ENCODE peak calls at places on chromosomes 12 and 14, in four cellular contexts. B is Calu3, C is H7, G is right cardiac atrium. T is an unnamed sample.

GRCh38 chr12:10030446-10030845 is at the start of gene CLEC9A:
- DNase-seq in B (no peak), C (no peak), G (no peak), T (no peak)

GRCh38 chr12:14264316-14264715 is 101.2 kb upstream of the ATF7IP start:
- DNase-seq in B (no peak), C (no peak), G (no peak), T (no peak)

GRCh38 chr14:21102472-21103164 is 1.8 kb downstream of the TMEM253 start:
- DNase-seq in B (no peak), C (peak; percentile 52), G (no peak), T (no peak)

GRCh38 chr14:89810101-89810500 is 144.4 kb downstream of the EFCAB11 start:
- DNase-seq in B (no peak), C (no peak), G (no peak), T (no peak)

GRCh38 chr12:125070117-125070516 is 4.9 kb downstream of the AACS start:
- DNase-seq in B (no peak), C (peak; percentile 54), G (no peak), T (no peak)

GRCh38 chr12:123744836-123745235 is 17.3 kb upstream of the DNAH10 start:
- DNase-seq in B (no peak), C (peak; percentile 64), G (no peak), T (peak; percentile 25)

GRCh38 chr12:50992814-50993213 is 33.4 kb downstream of the SLC11A2 start:
- DNase-seq in B (no peak), C (no peak), G (peak; percentile 76), T (no peak)

GRCh38 chr14:49550284-49551184 is 35.6 kb downstream of the RPS29 start:
- DNase-seq in B (no peak), C (peak; percentile 41), G (no peak), T (peak; percentile 28)

GRCh38 chr12:50103767-50104321 is at the start of gene GPD1:
- DNase-seq in B (peak; percentile 60), C (peak; percentile 89), G (peak; percentile 89), T (no peak)

GRCh38 chr12:106211973-106212372 is 35.8 kb downstream of the CKAP4 start:
- DNase-seq in B (no peak), C (no peak), G (no peak), T (no peak)

GRCh38 chr12:46549527-46550265 is 177.1 kb upstream of the SLC38A2 start:
- DNase-seq in B (no peak), C (no peak), G (no peak), T (peak; percentile 82)

GRCh38 chr12:26810330-26810729 is 22.7 kb downstream of the ITPR2 start:
- DNase-seq in B (no peak), C (no peak), G (peak; percentile 86), T (no peak)

GRCh38 chr14:55417955-55418354 is 6.3 kb upstream of the ATG14 start:
- DNase-seq in B (no peak), C (no peak), G (no peak), T (no peak)

GRCh38 chr12:131371580-131372475 is 339.1 kb upstream of the SFSWAP start:
- DNase-seq in B (no peak), C (no peak), G (no peak), T (no peak)

GRCh38 chr14:75046899-75047298 is 4.4 kb downstream of the MLH3 start:
- DNase-seq in B (no peak), C (no peak), G (no peak), T (no peak)

GRCh38 chr12:124761876-124762275 is 101.8 kb downstream of the SCARB1 start:
- DNase-seq in B (peak; percentile 51), C (no peak), G (peak; percentile 85), T (peak; percentile 43)

GRCh38 chr14:86779416-86779815 is 1213.6 kb downstream of the GALC start:
- DNase-seq in B (no peak), C (no peak), G (no peak), T (no peak)

GRCh38 chr14:94904636-94905035 is 134.7 kb upstream of the GSC start:
- DNase-seq in B (no peak), C (no peak), G (no peak), T (no peak)

GRCh38 chr12:7099290-7099996 is 7.2 kb upstream of the C1R start:
- DNase-seq in B (no peak), C (no peak), G (no peak), T (no peak)

GRCh38 chr14:34875031-34875922 is at the start of gene BAZ1A:
- DNase-seq in B (peak; percentile 58), C (peak; percentile 83), G (peak; percentile 83), T (peak; percentile 95)

GRCh38 chr14:75476274-75476995 is 45.8 kb upstream of the BATF start:
- DNase-seq in B (no peak), C (peak; percentile 59), G (peak; percentile 60), T (no peak)

GRCh38 chr12:67222302-67222701 is 46.9 kb upstream of the CAND1 start:
- DNase-seq in B (peak; percentile 36), C (peak; percentile 1), G (no peak), T (peak; percentile 38)

GRCh38 chr12:121793836-121794531 is 496 bp upstream of the RHOF start:
- DNase-seq in B (peak; percentile 98), C (peak; percentile 98), G (peak; percentile 97), T (peak; percentile 88)

GRCh38 chr14:76245097-76245496 is 93.4 kb downstream of the GPATCH2L start:
- DNase-seq in B (no peak), C (no peak), G (no peak), T (no peak)

GRCh38 chr12:11823043-11823442 is 173.6 kb downstream of the ETV6 start:
- DNase-seq in B (no peak), C (no peak), G (no peak), T (no peak)

GRCh38 chr12:15152864-15153263 is 68.4 kb downstream of the RERG start:
- DNase-seq in B (no peak), C (no peak), G (no peak), T (no peak)

GRCh38 chr12:124240493-124240892 is 54.4 kb upstream of the RFLNA start:
- DNase-seq in B (peak; percentile 27), C (peak; percentile 83), G (no peak), T (peak; percentile 35)

GRCh38 chr12:57613427-57614109 is 2.3 kb downstream of the ARHGEF25 start:
- DNase-seq in B (no peak), C (peak; percentile 19), G (no peak), T (no peak)

GRCh38 chr12:63103489-63104131 is 47.4 kb downstream of the AVPR1A start:
- DNase-seq in B (peak; percentile 34), C (peak; percentile 16), G (no peak), T (peak; percentile 25)

GRCh38 chr12:76303365-76303764 is 44.9 kb downstream of the BBS10 start:
- DNase-seq in B (no peak), C (no peak), G (no peak), T (no peak)

GRCh38 chr14:49619730-49620129 is 696 bp downstream of the RPL36AL start:
- DNase-seq in B (no peak), C (no peak), G (no peak), T (no peak)

GRCh38 chr12:108768591-108769500 is 37.5 kb upstream of the CORO1C start:
- DNase-seq in B (peak; percentile 88), C (peak; percentile 91), G (peak; percentile 79), T (peak; percentile 71)

GRCh38 chr12:65335021-65335714 is 56.7 kb downstream of the MSRB3 start:
- DNase-seq in B (peak; percentile 15), C (no peak), G (peak; percentile 33), T (peak; percentile 25)

GRCh38 chr12:2348477-2348852 is 295.7 kb downstream of the CACNA1C start:
- DNase-seq in B (no peak), C (no peak), G (no peak), T (no peak)

GRCh38 chr12:117151195-117152031 is 38.9 kb downstream of the FBXO21 start:
- DNase-seq in B (peak; percentile 62), C (peak; percentile 86), G (peak; percentile 87), T (peak; percentile 94)

GRCh38 chr12:19085090-19085489 is 44.4 kb upstream of the PLEKHA5 start:
- DNase-seq in B (no peak), C (no peak), G (no peak), T (no peak)